ENCODE peak calls at places on chromosome 4, in four cellular contexts. R, E, L and O are unnamed samples.

GRCh38 chr4:99323761-99324160 is 2.6 kb upstream of the ADH1B start:
- DNase-seq in R (peak), E (no peak), L (no peak), O (no peak)

GRCh38 chr4:38728651-38729141 is 54.1 kb downstream of the TLR10 start:
- DNase-seq in R (no peak), E (no peak), L (no peak), O (no peak)

GRCh38 chr4:48791313-48791712 is 11.2 kb upstream of the FRYL start:
- DNase-seq in R (no peak), E (no peak), L (no peak), O (no peak)

GRCh38 chr4:42501624-42502401 is 104.5 kb downstream of the SHISA3 start:
- DNase-seq in R (no peak), E (peak), L (no peak), O (no peak)

GRCh38 chr4:150242820-150243458 is 164.7 kb downstream of the DCLK2 start:
- DNase-seq in R (peak), E (peak), L (no peak), O (peak)

GRCh38 chr4:80307183-80307735 is 28.3 kb upstream of the CFAP299 start:
- DNase-seq in R (peak), E (no peak), L (no peak), O (no peak)

GRCh38 chr4:110514889-110515479 is 39.0 kb downstream of the ENPEP start:
- DNase-seq in R (peak), E (no peak), L (no peak), O (peak)

GRCh38 chr4:98648602-98649001 is 9.8 kb downstream of the TSPAN5 start:
- DNase-seq in R (no peak), E (no peak), L (no peak), O (no peak)